ENCODE peak calls at places on chromosome 13, in ten cellular contexts. Y is stimulated activated CD4-positive, alpha-beta T cell treated with anti-CD3 and anti-CD28 coated beads, Interleukin-2, amount 100 ng/mL, for 48 hours; C is ovary; W is NCI-H1436 treated with DMSO at 0.1 percent for 48 hours; P is AG10803; K is fibroblast of villous mesenchyme; Z is smooth muscle cell of the brain vasculature; G is mesendoderm; S is naive B cell; J is HT1080. A is an unnamed sample.

GRCh38 chr13:113084094-113084942 is 21.3 kb upstream of the F7 start:
- DNase-seq in Z (no peak), G (no peak), C (no peak), P (no peak), Y (no peak), J (no peak), S (no peak), W (no peak), K (no peak), A (no peak)

GRCh38 chr13:90443268-90443667 is 904.2 kb upstream of the MIR17HG start:
- DNase-seq in P (no peak), C (no peak), J (no peak), S (no peak), K (no peak), Z (no peak), W (no peak), G (no peak), Y (no peak), A (no peak)

GRCh38 chr13:29865934-29866333 is 15.5 kb upstream of the UBL3 start:
- DNase-seq in P (no peak), C (no peak), K (no peak), W (no peak), G (no peak), Z (no peak), S (no peak), Y (no peak), J (no peak), A (no peak)

GRCh38 chr13:78631077-78631476 is 27.7 kb upstream of the POU4F1 start:
- DNase-seq in G (no peak), C (no peak), S (no peak), Z (no peak), W (no peak), K (no peak), Y (no peak), P (no peak), J (no peak), A (no peak)

GRCh38 chr13:85366759-85367417 is 432.3 kb downstream of the SLITRK6 start:
- DNase-seq in J (no peak), G (no peak), K (no peak), Y (no peak), W (no peak), S (no peak), Z (no peak), P (no peak), C (no peak), A (no peak)

GRCh38 chr13:26344980-26345379 is 91.1 kb downstream of the CDK8 start:
- DNase-seq in S (no peak), C (no peak), K (no peak), W (no peak), P (no peak), Y (no peak), J (no peak), Z (no peak), G (no peak), A (no peak)

GRCh38 chr13:102999498-102999897 is 66.7 kb downstream of the SLC10A2 start:
- DNase-seq in G (no peak), S (no peak), Y (no peak), Z (no peak), J (no peak), K (no peak), W (no peak), P (no peak), C (no peak), A (no peak)

GRCh38 chr13:103104340-103104739 is 38.1 kb upstream of the SLC10A2 start:
- DNase-seq in S (no peak), Z (no peak), G (peak), C (no peak), Y (no peak), J (no peak), P (no peak), W (no peak), K (no peak), A (no peak)

GRCh38 chr13:67023088-67023893 is 206.8 kb downstream of the PCDH9 start:
- DNase-seq in W (no peak), K (peak), C (no peak), J (peak), G (peak), S (no peak), Z (peak), P (peak), Y (no peak), A (no peak)

GRCh38 chr13:94261163-94261562 is 218.3 kb downstream of the DCT start:
- DNase-seq in G (no peak), K (no peak), Z (no peak), S (peak), Y (no peak), C (no peak), P (no peak), J (no peak), W (no peak), A (no peak)

GRCh38 chr13:99886706-99887105 is 84.9 kb downstream of the ZIC5 start:
- DNase-seq in Z (no peak), K (no peak), G (no peak), J (peak), C (no peak), Y (no peak), W (no peak), P (no peak), S (no peak), A (no peak)

GRCh38 chr13:114154476-114154875 is 22.1 kb upstream of the RASA3 start:
- DNase-seq in C (no peak), Y (no peak), G (no peak), K (no peak), S (no peak), W (no peak), Z (no peak), J (no peak), P (no peak), A (no peak)